ENCODE peak calls at places on chromosomes 16 and 17, in eight cellular contexts. One of them, this sample, is unnamed.

GRCh38 chr17:22484826-22485225 is 792.5 kb downstream of the KCNJ18 start:
- DNase-seq in H1: no peak
- DNase-seq in hepatocyte: no peak
- DNase-seq in GM23248: no peak
- DNase-seq in PC-3: no peak
- DNase-seq in endothelial cell of umbilical vein: no peak
- DNase-seq in fibroblast of lung: no peak
- DNase-seq in MM.1S: no peak
- DNase-seq in this sample: no peak

GRCh38 chr16:56870271-56870888 is 5.4 kb downstream of the SLC12A3 start:
- DNase-seq in H1: no peak
- DNase-seq in hepatocyte: no peak
- DNase-seq in GM23248: no peak
- DNase-seq in PC-3: no peak
- DNase-seq in endothelial cell of umbilical vein: no peak
- DNase-seq in fibroblast of lung: no peak
- DNase-seq in MM.1S: no peak
- DNase-seq in this sample: no peak

GRCh38 chr17:76556759-76557367 is 17.0 kb downstream of the PRCD start:
- DNase-seq in H1: no peak
- DNase-seq in hepatocyte: peak; percentile 70
- DNase-seq in GM23248: peak; percentile 54
- DNase-seq in PC-3: peak; percentile 40
- DNase-seq in endothelial cell of umbilical vein: no peak
- DNase-seq in fibroblast of lung: peak; percentile 27
- DNase-seq in MM.1S: peak; percentile 43
- DNase-seq in this sample: no peak

GRCh38 chr17:56096026-56096807 is 57.1 kb upstream of the ANKFN1 start:
- DNase-seq in H1: no peak
- DNase-seq in hepatocyte: peak; percentile 0
- DNase-seq in GM23248: peak; percentile 12
- DNase-seq in PC-3: no peak
- DNase-seq in endothelial cell of umbilical vein: no peak
- DNase-seq in fibroblast of lung: peak; percentile 67
- DNase-seq in MM.1S: peak; percentile 16
- DNase-seq in this sample: no peak

GRCh38 chr16:85243312-85243711 is 131.0 kb upstream of the CIBAR2 start:
- DNase-seq in H1: no peak
- DNase-seq in hepatocyte: no peak
- DNase-seq in GM23248: no peak
- DNase-seq in PC-3: no peak
- DNase-seq in endothelial cell of umbilical vein: no peak
- DNase-seq in fibroblast of lung: no peak
- DNase-seq in MM.1S: no peak
- DNase-seq in this sample: no peak

GRCh38 chr17:60109161-60109560 is 30.4 kb upstream of the HEATR6 start:
- DNase-seq in H1: no peak
- DNase-seq in hepatocyte: no peak
- DNase-seq in GM23248: no peak
- DNase-seq in PC-3: no peak
- DNase-seq in endothelial cell of umbilical vein: no peak
- DNase-seq in fibroblast of lung: no peak
- DNase-seq in MM.1S: no peak
- DNase-seq in this sample: no peak

GRCh38 chr16:4663756-4664465 is 29.5 kb upstream of the NUDT16L1 start:
- DNase-seq in H1: no peak
- DNase-seq in hepatocyte: no peak
- DNase-seq in GM23248: no peak
- DNase-seq in PC-3: no peak
- DNase-seq in endothelial cell of umbilical vein: no peak
- DNase-seq in fibroblast of lung: peak; percentile 21
- DNase-seq in MM.1S: no peak
- DNase-seq in this sample: no peak

GRCh38 chr16:77307764-77308561 is 108.8 kb downstream of the SYCE1L start:
- DNase-seq in H1: no peak
- DNase-seq in hepatocyte: peak; percentile 15
- DNase-seq in GM23248: peak; percentile 79
- DNase-seq in PC-3: peak; percentile 82
- DNase-seq in endothelial cell of umbilical vein: peak; percentile 87
- DNase-seq in fibroblast of lung: peak; percentile 90
- DNase-seq in MM.1S: peak; percentile 43
- DNase-seq in this sample: no peak

GRCh38 chr16:54193656-54194007 is 93.0 kb downstream of the IRX3 start:
- DNase-seq in H1: peak; percentile 59
- DNase-seq in hepatocyte: peak; percentile 83
- DNase-seq in GM23248: peak; percentile 88
- DNase-seq in PC-3: peak; percentile 44
- DNase-seq in endothelial cell of umbilical vein: peak; percentile 47
- DNase-seq in fibroblast of lung: peak; percentile 52
- DNase-seq in MM.1S: peak; percentile 50
- DNase-seq in this sample: peak; percentile 84

GRCh38 chr16:4610011-4611005 is 4.4 kb downstream of the UBALD1 start:
- DNase-seq in H1: no peak
- DNase-seq in hepatocyte: no peak
- DNase-seq in GM23248: no peak
- DNase-seq in PC-3: no peak
- DNase-seq in endothelial cell of umbilical vein: no peak
- DNase-seq in fibroblast of lung: no peak
- DNase-seq in MM.1S: no peak
- DNase-seq in this sample: no peak

GRCh38 chr17:41959336-41960095 is 7.1 kb upstream of the CNP start:
- DNase-seq in H1: no peak
- DNase-seq in hepatocyte: peak; percentile 50
- DNase-seq in GM23248: peak; percentile 36
- DNase-seq in PC-3: peak; percentile 48
- DNase-seq in endothelial cell of umbilical vein: peak; percentile 36
- DNase-seq in fibroblast of lung: peak; percentile 53
- DNase-seq in MM.1S: peak; percentile 57
- DNase-seq in this sample: peak; percentile 47

GRCh38 chr16:89655062-89655643 is 2.4 kb downstream of the CHMP1A start:
- DNase-seq in H1: no peak
- DNase-seq in hepatocyte: no peak
- DNase-seq in GM23248: no peak
- DNase-seq in PC-3: no peak
- DNase-seq in endothelial cell of umbilical vein: no peak
- DNase-seq in fibroblast of lung: no peak
- DNase-seq in MM.1S: no peak
- DNase-seq in this sample: no peak

GRCh38 chr16:87628940-87629339 is 26.6 kb downstream of the JPH3 start:
- DNase-seq in H1: no peak
- DNase-seq in hepatocyte: no peak
- DNase-seq in GM23248: peak; percentile 74
- DNase-seq in PC-3: peak; percentile 69
- DNase-seq in endothelial cell of umbilical vein: no peak
- DNase-seq in fibroblast of lung: peak; percentile 24
- DNase-seq in MM.1S: no peak
- DNase-seq in this sample: no peak

GRCh38 chr17:35865412-35866355 is 3.0 kb downstream of the HEATR9 start:
- DNase-seq in H1: no peak
- DNase-seq in hepatocyte: no peak
- DNase-seq in GM23248: peak; percentile 39
- DNase-seq in PC-3: peak; percentile 57
- DNase-seq in endothelial cell of umbilical vein: peak; percentile 25
- DNase-seq in fibroblast of lung: peak; percentile 64
- DNase-seq in MM.1S: no peak
- DNase-seq in this sample: no peak

GRCh38 chr17:8345052-8345690 is 5.5 kb downstream of the ODF4 start:
- DNase-seq in H1: no peak
- DNase-seq in hepatocyte: no peak
- DNase-seq in GM23248: no peak
- DNase-seq in PC-3: no peak
- DNase-seq in endothelial cell of umbilical vein: no peak
- DNase-seq in fibroblast of lung: no peak
- DNase-seq in MM.1S: no peak
- DNase-seq in this sample: no peak

GRCh38 chr16:35823342-35823741 is 2363.9 kb downstream of the TP53TG3F start:
- DNase-seq in H1: no peak
- DNase-seq in hepatocyte: no peak
- DNase-seq in GM23248: no peak
- DNase-seq in PC-3: no peak
- DNase-seq in endothelial cell of umbilical vein: no peak
- DNase-seq in fibroblast of lung: no peak
- DNase-seq in MM.1S: no peak
- DNase-seq in this sample: no peak
- H3K9me3 ChIP-seq in H1: peaks cover 22% of the 10 kb centered on the region
- H3K9me3 ChIP-seq in hepatocyte: no peaks in the 10 kb centered on the region
- H3K9me3 ChIP-seq in GM23248: no peaks in the 10 kb centered on the region
- H3K9me3 ChIP-seq in PC-3: no peaks in the 10 kb centered on the region
- H3K9me3 ChIP-seq in endothelial cell of umbilical vein: no peaks in the 10 kb centered on the region
- H3K9me3 ChIP-seq in fibroblast of lung: no peaks in the 10 kb centered on the region
- H3K9me3 ChIP-seq in MM.1S: no peaks in the 10 kb centered on the region
- H3K9me3 ChIP-seq in this sample: no peaks in the 10 kb centered on the region

GRCh38 chr17:81392909-81393654 is 2.2 kb upstream of the BAHCC1 start:
- DNase-seq in H1: no peak
- DNase-seq in hepatocyte: no peak
- DNase-seq in GM23248: peak; percentile 54
- DNase-seq in PC-3: peak; percentile 26
- DNase-seq in endothelial cell of umbilical vein: peak; percentile 29
- DNase-seq in fibroblast of lung: peak; percentile 34
- DNase-seq in MM.1S: no peak
- DNase-seq in this sample: no peak
- TF ChIP-seq EZH2 in H1: peak; percentile 29
- TF ChIP-seq EZH2 in hepatocyte: no peak
- TF ChIP-seq EZH2 in GM23248: no peak
- TF ChIP-seq EZH2 in PC-3: no peak
- TF ChIP-seq EZH2 in endothelial cell of umbilical vein: no peak
- TF ChIP-seq EZH2 in fibroblast of lung: no peak
- TF ChIP-seq EZH2 in MM.1S: no peak
- TF ChIP-seq EZH2 in this sample: no peak

GRCh38 chr16:35685085-35685484 is 2225.7 kb downstream of the TP53TG3F start:
- DNase-seq in H1: no peak
- DNase-seq in hepatocyte: no peak
- DNase-seq in GM23248: no peak
- DNase-seq in PC-3: no peak
- DNase-seq in endothelial cell of umbilical vein: no peak
- DNase-seq in fibroblast of lung: no peak
- DNase-seq in MM.1S: no peak
- DNase-seq in this sample: no peak
- H3K9me3 ChIP-seq in H1: peaks cover 87% of the 10 kb centered on the region
- H3K9me3 ChIP-seq in hepatocyte: no peaks in the 10 kb centered on the region
- H3K9me3 ChIP-seq in GM23248: no peaks in the 10 kb centered on the region
- H3K9me3 ChIP-seq in PC-3: no peaks in the 10 kb centered on the region
- H3K9me3 ChIP-seq in endothelial cell of umbilical vein: peaks cover 4% of the 10 kb centered on the region
- H3K9me3 ChIP-seq in fibroblast of lung: no peaks in the 10 kb centered on the region
- H3K9me3 ChIP-seq in MM.1S: no peaks in the 10 kb centered on the region
- H3K9me3 ChIP-seq in this sample: no peaks in the 10 kb centered on the region

GRCh38 chr17:74859439-74860228 is at the start of gene GRIN2C:
- DNase-seq in H1: no peak
- DNase-seq in hepatocyte: peak; percentile 42
- DNase-seq in GM23248: no peak
- DNase-seq in PC-3: no peak
- DNase-seq in endothelial cell of umbilical vein: no peak
- DNase-seq in fibroblast of lung: no peak
- DNase-seq in MM.1S: no peak
- DNase-seq in this sample: no peak
- TF ChIP-seq EZH2 in H1: no peak
- TF ChIP-seq EZH2 in hepatocyte: peak; percentile 7
- TF ChIP-seq EZH2 in GM23248: no peak
- TF ChIP-seq EZH2 in PC-3: no peak
- TF ChIP-seq EZH2 in endothelial cell of umbilical vein: no peak
- TF ChIP-seq EZH2 in fibroblast of lung: no peak
- TF ChIP-seq EZH2 in MM.1S: no peak
- TF ChIP-seq EZH2 in this sample: no peak

DNA sequence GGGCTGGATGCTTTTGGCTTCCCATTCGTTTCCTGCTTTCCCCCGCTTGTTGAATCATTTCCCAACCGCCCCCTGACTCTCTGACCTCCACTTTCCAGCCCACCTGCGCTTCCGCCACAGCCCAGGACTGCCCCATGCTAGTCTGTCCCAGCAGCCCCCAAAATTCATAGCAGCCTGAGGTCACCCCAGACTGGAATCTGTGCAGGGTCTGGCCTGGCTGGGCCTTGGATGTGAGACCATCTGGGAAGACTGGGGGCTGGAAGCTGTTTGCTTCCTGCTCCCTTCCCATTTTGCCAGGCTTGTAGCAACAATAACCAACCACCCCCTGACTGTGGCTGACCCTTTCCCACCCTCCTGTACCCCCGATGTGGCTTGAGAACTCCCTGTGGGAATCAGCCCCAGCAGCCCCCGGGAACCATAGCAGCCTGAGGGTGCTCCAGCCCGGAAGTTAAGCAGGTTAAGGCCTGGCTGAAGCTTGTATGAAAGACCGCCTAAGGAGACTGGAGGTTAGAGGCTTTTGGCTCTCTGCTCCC is 2290.8 kb downstream of the TP53TG3F start:
- DNase-seq in H1: no peak
- DNase-seq in hepatocyte: no peak
- DNase-seq in GM23248: no peak
- DNase-seq in PC-3: no peak
- DNase-seq in endothelial cell of umbilical vein: no peak
- DNase-seq in fibroblast of lung: no peak
- DNase-seq in MM.1S: no peak
- DNase-seq in this sample: no peak
- H3K9me3 ChIP-seq in H1: peaks cover 100% of the 10 kb centered on the region
- H3K9me3 ChIP-seq in hepatocyte: no peaks in the 10 kb centered on the region
- H3K9me3 ChIP-seq in GM23248: no peaks in the 10 kb centered on the region
- H3K9me3 ChIP-seq in PC-3: no peaks in the 10 kb centered on the region
- H3K9me3 ChIP-seq in endothelial cell of umbilical vein: peaks cover 4% of the 10 kb centered on the region
- H3K9me3 ChIP-seq in fibroblast of lung: no peaks in the 10 kb centered on the region
- H3K9me3 ChIP-seq in MM.1S: no peaks in the 10 kb centered on the region
- H3K9me3 ChIP-seq in this sample: no peaks in the 10 kb centered on the region

GRCh38 chr17:30236297-30236624 is 764 bp upstream of the SLC6A4 start:
- DNase-seq in H1: no peak
- DNase-seq in hepatocyte: no peak
- DNase-seq in GM23248: no peak
- DNase-seq in PC-3: no peak
- DNase-seq in endothelial cell of umbilical vein: no peak
- DNase-seq in fibroblast of lung: no peak
- DNase-seq in MM.1S: no peak
- DNase-seq in this sample: no peak
- TF ChIP-seq EZH2 in H1: no peak
- TF ChIP-seq EZH2 in hepatocyte: no peak
- TF ChIP-seq EZH2 in GM23248: peak; percentile 87
- TF ChIP-seq EZH2 in PC-3: no peak
- TF ChIP-seq EZH2 in endothelial cell of umbilical vein: no peak
- TF ChIP-seq EZH2 in fibroblast of lung: no peak
- TF ChIP-seq EZH2 in MM.1S: no peak
- TF ChIP-seq EZH2 in this sample: no peak